ENCODE peak calls at places on chromosomes 12 and 14, in four cellular contexts. One of them, this sample, is unnamed.

GRCh38 chr14:89466460-89466859 is 49.4 kb upstream of the FOXN3 start:
- DNase-seq in activated naive CD4-positive, alpha-beta T cell treated with anti-CD3 and anti-CD28 coated beads, Interleukin-2, amount 10 ng/mL, durations not matched to agents 7 days and 5 days: peak
- DNase-seq in kidney tubule cell: no peak
- DNase-seq in SHP77: no peak
- DNase-seq in this sample: no peak

GRCh38 chr12:47977046-47977771 is 13.8 kb downstream of the TMEM106C start:
- DNase-seq in activated naive CD4-positive, alpha-beta T cell treated with anti-CD3 and anti-CD28 coated beads, Interleukin-2, amount 10 ng/mL, durations not matched to agents 7 days and 5 days: no peak
- DNase-seq in kidney tubule cell: no peak
- DNase-seq in SHP77: no peak
- DNase-seq in this sample: no peak

GRCh38 chr14:104702673-104703072 is 13.3 kb downstream of the INF2 start:
- DNase-seq in activated naive CD4-positive, alpha-beta T cell treated with anti-CD3 and anti-CD28 coated beads, Interleukin-2, amount 10 ng/mL, durations not matched to agents 7 days and 5 days: no peak
- DNase-seq in kidney tubule cell: no peak
- DNase-seq in SHP77: no peak
- DNase-seq in this sample: no peak

GRCh38 chr12:55673638-55674037 is 34.1 kb downstream of the ITGA7 start:
- DNase-seq in activated naive CD4-positive, alpha-beta T cell treated with anti-CD3 and anti-CD28 coated beads, Interleukin-2, amount 10 ng/mL, durations not matched to agents 7 days and 5 days: no peak
- DNase-seq in kidney tubule cell: no peak
- DNase-seq in SHP77: no peak
- DNase-seq in this sample: no peak

GRCh38 chr14:70887207-70888150 is 19.8 kb upstream of the PCNX1 start:
- DNase-seq in activated naive CD4-positive, alpha-beta T cell treated with anti-CD3 and anti-CD28 coated beads, Interleukin-2, amount 10 ng/mL, durations not matched to agents 7 days and 5 days: no peak
- DNase-seq in kidney tubule cell: no peak
- DNase-seq in SHP77: no peak
- DNase-seq in this sample: no peak

GRCh38 chr12:119938049-119938667 is 50.9 kb upstream of the BICDL1 start:
- DNase-seq in activated naive CD4-positive, alpha-beta T cell treated with anti-CD3 and anti-CD28 coated beads, Interleukin-2, amount 10 ng/mL, durations not matched to agents 7 days and 5 days: peak
- DNase-seq in kidney tubule cell: peak
- DNase-seq in SHP77: peak
- DNase-seq in this sample: peak

GRCh38 chr14:102592969-102593840 is 756 bp downstream of the RCOR1 start:
- DNase-seq in activated naive CD4-positive, alpha-beta T cell treated with anti-CD3 and anti-CD28 coated beads, Interleukin-2, amount 10 ng/mL, durations not matched to agents 7 days and 5 days: peak
- DNase-seq in kidney tubule cell: peak
- DNase-seq in SHP77: peak
- DNase-seq in this sample: peak

GRCh38 chr14:23578560-23579310 is at the start of gene JPH4:
- DNase-seq in activated naive CD4-positive, alpha-beta T cell treated with anti-CD3 and anti-CD28 coated beads, Interleukin-2, amount 10 ng/mL, durations not matched to agents 7 days and 5 days: no peak
- DNase-seq in kidney tubule cell: no peak
- DNase-seq in SHP77: peak
- DNase-seq in this sample: peak

GRCh38 chr12:30931222-30931621 is 4.7 kb downstream of the TSPAN11 start:
- DNase-seq in activated naive CD4-positive, alpha-beta T cell treated with anti-CD3 and anti-CD28 coated beads, Interleukin-2, amount 10 ng/mL, durations not matched to agents 7 days and 5 days: no peak
- DNase-seq in kidney tubule cell: no peak
- DNase-seq in SHP77: no peak
- DNase-seq in this sample: no peak

GRCh38 chr12:48157889-48158370 is 615 bp upstream of the ASB8 start:
- DNase-seq in activated naive CD4-positive, alpha-beta T cell treated with anti-CD3 and anti-CD28 coated beads, Interleukin-2, amount 10 ng/mL, durations not matched to agents 7 days and 5 days: peak
- DNase-seq in kidney tubule cell: no peak
- DNase-seq in SHP77: no peak
- DNase-seq in this sample: no peak

This sample was measured in NCI-H345.